ENCODE peak calls at places on chromosomes 13 and 19, in four cellular contexts. L is heart right ventricle, G is AG10803, Z is choroid plexus epithelial cell. B is an unnamed sample.

GRCh38 chr13:72696590-72696989 is 30.8 kb downstream of the MZT1 start:
- DNase-seq in Z (peak; percentile 40), G (peak; percentile 6), L (no peak), B (no peak)

GRCh38 chr19:13689050-13689449 is 75.3 kb upstream of the MRI1 start:
- DNase-seq in G (peak; percentile 16), Z (peak; percentile 28), L (no peak), B (peak; percentile 34)

GRCh38 chr13:47945738-47946137 is 55.3 kb downstream of the SUCLA2 start:
- DNase-seq in Z (peak; percentile 92), G (peak; percentile 44), L (no peak), B (no peak)

GRCh38 chr19:37953125-37953524 is 46.1 kb downstream of the SIPA1L3 start:
- DNase-seq in Z (no peak), G (no peak), L (no peak), B (no peak)

GRCh38 chr13:111627596-111627995 is 307.2 kb downstream of the TEX29 start:
- DNase-seq in G (no peak), L (no peak), Z (no peak), B (no peak)

GRCh38 chr19:7860902-7861618 is 13.1 kb downstream of the PRR36 start:
- DNase-seq in Z (no peak), L (no peak), G (no peak), B (no peak)

GRCh38 chr13:113299951-113300350 is 2.9 kb downstream of the LAMP1 start:
- DNase-seq in G (no peak), L (no peak), Z (no peak), B (peak; percentile 24)

GRCh38 chr19:47100290-47100689 is 13.3 kb downstream of the ZC3H4 start:
- DNase-seq in L (no peak), Z (no peak), G (no peak), B (peak; percentile 53)

GRCh38 chr19:798415-799075 is 1.3 kb downstream of the PTBP1 start:
- DNase-seq in Z (no peak), G (no peak), L (no peak), B (no peak)

GRCh38 chr13:19604306-19604705 is 29.2 kb upstream of the MPHOSPH8 start:
- DNase-seq in G (no peak), L (no peak), Z (no peak), B (no peak)

GRCh38 chr13:46149272-46150133 is 32.5 kb downstream of the LCP1 start:
- DNase-seq in Z (peak; percentile 85), L (no peak), G (peak; percentile 6), B (peak; percentile 66)

GRCh38 chr13:46595136-46595917 is 42.4 kb downstream of the LRCH1 start:
- DNase-seq in Z (peak; percentile 32), L (no peak), G (peak; percentile 71), B (no peak)

GRCh38 chr13:23855360-23855759 is 33.8 kb downstream of the MIPEP start:
- DNase-seq in G (no peak), Z (no peak), L (no peak), B (no peak)

GRCh38 chr13:85847012-85847411 is 47.8 kb upstream of the SLITRK6 start:
- DNase-seq in L (no peak), Z (no peak), G (no peak), B (no peak)

GRCh38 chr19:11552666-11553372 is 6.2 kb downstream of the ELOF1 start:
- DNase-seq in G (no peak), L (no peak), Z (no peak), B (no peak)

GRCh38 chr19:11550265-11550664 is 8.8 kb downstream of the ELOF1 start:
- DNase-seq in L (no peak), Z (no peak), G (no peak), B (no peak)

GRCh38 chr19:11554160-11554559 is 4.9 kb downstream of the ELOF1 start:
- DNase-seq in G (no peak), L (no peak), Z (no peak), B (peak; percentile 47)

GRCh38 chr19:11549386-11549953 is 9.6 kb downstream of the ELOF1 start:
- DNase-seq in L (no peak), G (no peak), Z (no peak), B (no peak)

DNA sequence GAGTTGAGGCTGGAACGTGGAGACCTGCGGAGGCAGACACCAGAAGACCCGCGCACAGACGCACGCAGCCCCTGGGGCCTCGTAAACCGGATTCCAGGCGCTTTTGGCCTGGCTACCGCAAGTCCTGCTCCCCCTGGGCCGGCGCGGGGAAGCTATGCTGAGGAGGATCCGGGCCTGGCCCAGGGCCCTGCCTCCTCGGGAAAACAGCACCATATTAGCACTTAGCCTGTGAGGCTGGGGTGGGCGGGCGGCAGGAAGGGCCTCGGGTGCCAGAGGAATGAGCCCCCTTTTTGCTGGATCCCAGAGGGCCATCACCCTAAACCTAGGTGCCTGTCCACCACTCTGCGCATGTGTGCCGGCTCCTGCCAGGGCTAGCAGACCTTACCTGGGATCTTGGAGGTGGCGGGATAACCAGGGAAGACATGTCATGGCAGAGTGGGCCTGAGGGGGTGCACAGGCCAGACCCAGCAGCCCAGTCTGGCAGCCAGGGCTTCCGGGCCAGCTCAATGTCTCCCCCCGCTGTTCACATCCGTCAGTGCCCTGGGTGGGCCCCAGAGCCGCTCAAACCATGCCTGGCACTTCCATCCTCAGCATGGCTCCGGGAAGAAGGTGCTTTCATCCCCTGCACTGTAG is 7.3 kb downstream of the ELOF1 start:
- DNase-seq in L (no peak), G (no peak), Z (no peak), B (peak; percentile 39)
- TF ChIP-seq CTCF in L (peak; percentile 34), G (peak; percentile 36), Z (peak; percentile 70), B (peak; percentile 38)

GRCh38 chr19:2703691-2704216 is 1.3 kb upstream of the GNG7 start:
- DNase-seq in Z (no peak), G (no peak), L (no peak), B (no peak)
- TF ChIP-seq CTCF in Z (no peak), G (no peak), L (no peak), B (no peak)

GRCh38 chr13:28179974-28180373 is 41.6 kb downstream of the PAN3 start:
- DNase-seq in L (no peak), G (no peak), Z (no peak), B (no peak)
- TF ChIP-seq CTCF in L (no peak), G (no peak), Z (no peak), B (no peak)

GRCh38 chr13:98534821-98535220 is 42.1 kb downstream of the STK24 start:
- DNase-seq in G (no peak), L (no peak), Z (no peak), B (no peak)

GRCh38 chr13:98537306-98537705 is 39.6 kb downstream of the STK24 start:
- DNase-seq in Z (no peak), G (no peak), L (no peak), B (no peak)

GRCh38 chr13:98533912-98534311 is 43.0 kb downstream of the STK24 start:
- DNase-seq in G (no peak), Z (no peak), L (no peak), B (peak; percentile 52)

GRCh38 chr13:98536729-98537128 is 40.2 kb downstream of the STK24 start:
- DNase-seq in L (no peak), G (no peak), Z (no peak), B (no peak)

DNA sequence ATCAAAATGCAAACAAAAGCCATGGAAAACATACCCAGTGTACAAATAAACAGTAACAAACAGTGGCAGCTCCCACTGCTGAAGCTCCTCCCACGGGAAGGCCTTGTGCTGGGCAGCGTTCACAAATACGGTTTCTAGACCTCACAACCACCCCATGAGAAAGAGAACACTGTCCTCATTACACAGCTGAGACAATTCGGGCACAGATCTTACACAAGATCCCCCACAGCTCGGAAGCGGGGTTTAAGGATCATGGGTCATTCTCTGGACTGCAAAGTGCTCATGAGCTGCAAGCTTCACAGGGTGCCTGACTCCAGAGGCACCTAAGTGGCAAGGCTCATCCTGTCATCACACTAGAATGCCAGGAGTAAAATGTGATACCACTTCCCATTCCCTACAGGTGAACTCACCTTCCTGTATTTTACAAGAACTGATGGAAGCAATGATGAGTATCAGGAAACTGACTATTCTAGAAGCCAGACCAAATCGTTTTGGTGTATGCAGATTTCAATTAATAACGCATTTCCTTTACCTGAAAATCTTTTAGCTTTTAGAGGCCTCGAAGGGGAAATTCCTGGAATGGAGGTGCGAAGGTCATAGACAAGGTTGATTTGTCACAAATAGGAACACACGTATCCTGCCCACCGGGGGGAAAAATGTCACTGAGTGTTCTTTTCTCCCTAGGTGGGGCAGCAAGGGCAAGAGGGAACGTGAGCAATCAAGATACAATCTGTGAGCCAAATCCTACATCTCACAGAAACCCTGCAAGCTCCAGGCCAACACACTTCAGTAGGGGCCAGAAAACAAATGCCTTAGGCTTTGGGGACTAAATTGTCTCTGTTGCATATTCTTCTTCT is 41.2 kb downstream of the STK24 start:
- DNase-seq in L (no peak), Z (peak; percentile 78), G (no peak), B (no peak)
- TF ChIP-seq CTCF in L (no peak), Z (no peak), G (no peak), B (no peak)